ENCODE peak calls at places on chromosomes 6 and 20, in seven cellular contexts. One of them, this sample, is unnamed.

GRCh38 chr6:43718387-43719105 is 31.0 kb upstream of the MRPS18A start:
- DNase-seq in lower leg skin: no peak
- DNase-seq in uterus: no peak
- DNase-seq in lower lobe of right lung: no peak
- DNase-seq in OCI-LY7: no peak
- DNase-seq in left lung: no peak
- DNase-seq in heart right ventricle: no peak
- DNase-seq in this sample: no peak

GRCh38 chr6:85417336-85417735 is 32.5 kb upstream of the NT5E start:
- DNase-seq in lower leg skin: no peak
- DNase-seq in heart right ventricle: no peak
- DNase-seq in left lung: no peak
- DNase-seq in OCI-LY7: no peak
- DNase-seq in uterus: no peak
- DNase-seq in lower lobe of right lung: no peak
- DNase-seq in this sample: no peak

GRCh38 chr6:44257753-44258324 is 511 bp upstream of the SLC35B2 start:
- DNase-seq in lower lobe of right lung: no peak
- DNase-seq in left lung: no peak
- DNase-seq in OCI-LY7: no peak
- DNase-seq in uterus: no peak
- DNase-seq in lower leg skin: no peak
- DNase-seq in heart right ventricle: no peak
- DNase-seq in this sample: no peak

GRCh38 chr6:71478834-71479541 is 190.4 kb downstream of the OGFRL1 start:
- DNase-seq in OCI-LY7: no peak
- DNase-seq in uterus: no peak
- DNase-seq in lower leg skin: no peak
- DNase-seq in heart right ventricle: no peak
- DNase-seq in left lung: no peak
- DNase-seq in lower lobe of right lung: no peak
- DNase-seq in this sample: no peak

GRCh38 chr6:33375143-33375649 is 16.4 kb upstream of the KIFC1 start:
- DNase-seq in left lung: peak
- DNase-seq in uterus: peak
- DNase-seq in heart right ventricle: peak
- DNase-seq in lower lobe of right lung: peak
- DNase-seq in lower leg skin: peak
- DNase-seq in OCI-LY7: no peak
- DNase-seq in this sample: no peak

GRCh38 chr20:47790032-47790965 is 5.0 kb upstream of the SULF2 start:
- DNase-seq in lower lobe of right lung: no peak
- DNase-seq in heart right ventricle: no peak
- DNase-seq in lower leg skin: no peak
- DNase-seq in OCI-LY7: no peak
- DNase-seq in uterus: peak
- DNase-seq in left lung: no peak
- DNase-seq in this sample: no peak

GRCh38 chr6:7911345-7911725 is 747 bp upstream of the TXNDC5 start:
- DNase-seq in uterus: no peak
- DNase-seq in OCI-LY7: peak
- DNase-seq in heart right ventricle: no peak
- DNase-seq in lower lobe of right lung: no peak
- DNase-seq in lower leg skin: no peak
- DNase-seq in left lung: no peak
- DNase-seq in this sample: no peak

GRCh38 chr6:45423901-45424627 is 46.3 kb upstream of the SUPT3H start:
- DNase-seq in OCI-LY7: no peak
- DNase-seq in lower leg skin: no peak
- DNase-seq in uterus: no peak
- DNase-seq in left lung: no peak
- DNase-seq in heart right ventricle: peak
- DNase-seq in lower lobe of right lung: peak
- DNase-seq in this sample: no peak

GRCh38 chr6:167666571-167667203 is 160.0 kb upstream of the AFDN start:
- DNase-seq in lower leg skin: no peak
- DNase-seq in heart right ventricle: no peak
- DNase-seq in lower lobe of right lung: no peak
- DNase-seq in uterus: no peak
- DNase-seq in left lung: no peak
- DNase-seq in OCI-LY7: no peak
- DNase-seq in this sample: no peak

GRCh38 chr20:10309326-10309725 is 90.7 kb downstream of the SNAP25 start:
- DNase-seq in left lung: no peak
- DNase-seq in uterus: no peak
- DNase-seq in OCI-LY7: no peak
- DNase-seq in heart right ventricle: no peak
- DNase-seq in lower lobe of right lung: no peak
- DNase-seq in lower leg skin: no peak
- DNase-seq in this sample: no peak

GRCh38 chr6:125154184-125155135 is 887 bp downstream of the TPD52L1 start:
- DNase-seq in lower leg skin: no peak
- DNase-seq in heart right ventricle: no peak
- DNase-seq in lower lobe of right lung: peak
- DNase-seq in OCI-LY7: peak
- DNase-seq in uterus: peak
- DNase-seq in left lung: peak
- DNase-seq in this sample: no peak

GRCh38 chr20:61657719-61658377 is 405.8 kb downstream of the CDH4 start:
- DNase-seq in lower lobe of right lung: no peak
- DNase-seq in heart right ventricle: no peak
- DNase-seq in OCI-LY7: no peak
- DNase-seq in left lung: no peak
- DNase-seq in lower leg skin: no peak
- DNase-seq in uterus: no peak
- DNase-seq in this sample: no peak

GRCh38 chr6:81774542-81774941 is 22.1 kb upstream of the TENT5A start:
- DNase-seq in uterus: no peak
- DNase-seq in lower lobe of right lung: no peak
- DNase-seq in lower leg skin: no peak
- DNase-seq in OCI-LY7: no peak
- DNase-seq in heart right ventricle: no peak
- DNase-seq in left lung: no peak
- DNase-seq in this sample: no peak

GRCh38 chr6:37303891-37304503 is 46.1 kb upstream of the TMEM217 start:
- DNase-seq in left lung: no peak
- DNase-seq in OCI-LY7: peak
- DNase-seq in heart right ventricle: no peak
- DNase-seq in uterus: no peak
- DNase-seq in lower lobe of right lung: no peak
- DNase-seq in lower leg skin: no peak
- DNase-seq in this sample: no peak

GRCh38 chr6:148972481-148972880 is 225.7 kb downstream of the UST start:
- DNase-seq in heart right ventricle: no peak
- DNase-seq in lower leg skin: peak
- DNase-seq in OCI-LY7: peak
- DNase-seq in left lung: peak
- DNase-seq in uterus: no peak
- DNase-seq in lower lobe of right lung: peak
- DNase-seq in this sample: no peak

GRCh38 chr20:588476-588875 is 21.6 kb downstream of the TCF15 start:
- DNase-seq in lower leg skin: no peak
- DNase-seq in left lung: no peak
- DNase-seq in lower lobe of right lung: no peak
- DNase-seq in OCI-LY7: no peak
- DNase-seq in heart right ventricle: no peak
- DNase-seq in uterus: no peak
- DNase-seq in this sample: no peak

GRCh38 chr6:63094947-63095346 is 116.3 kb upstream of the FKBP1C start:
- DNase-seq in heart right ventricle: no peak
- DNase-seq in lower leg skin: no peak
- DNase-seq in uterus: no peak
- DNase-seq in OCI-LY7: no peak
- DNase-seq in left lung: no peak
- DNase-seq in lower lobe of right lung: no peak
- DNase-seq in this sample: no peak

GRCh38 chr20:18001131-18001921 is 32.5 kb downstream of the MGME1 start:
- DNase-seq in left lung: peak
- DNase-seq in lower leg skin: peak
- DNase-seq in heart right ventricle: peak
- DNase-seq in uterus: peak
- DNase-seq in lower lobe of right lung: peak
- DNase-seq in OCI-LY7: no peak
- DNase-seq in this sample: peak

GRCh38 chr6:122122202-122122601 is 277.2 kb upstream of the HSF2 start:
- DNase-seq in lower lobe of right lung: no peak
- DNase-seq in OCI-LY7: no peak
- DNase-seq in heart right ventricle: no peak
- DNase-seq in uterus: no peak
- DNase-seq in left lung: no peak
- DNase-seq in lower leg skin: no peak
- DNase-seq in this sample: no peak

GRCh38 chr20:17556842-17557674 is 12.8 kb upstream of the DSTN start:
- DNase-seq in left lung: peak
- DNase-seq in OCI-LY7: no peak
- DNase-seq in lower lobe of right lung: peak
- DNase-seq in uterus: peak
- DNase-seq in heart right ventricle: peak
- DNase-seq in lower leg skin: peak
- DNase-seq in this sample: peak

GRCh38 chr20:43389231-43389630 is 68.5 kb upstream of the SRSF6 start:
- DNase-seq in lower lobe of right lung: peak
- DNase-seq in lower leg skin: no peak
- DNase-seq in left lung: peak
- DNase-seq in heart right ventricle: peak
- DNase-seq in uterus: peak
- DNase-seq in OCI-LY7: no peak
- DNase-seq in this sample: no peak

GRCh38 chr20:43388267-43389081 is 69.2 kb upstream of the SRSF6 start:
- DNase-seq in lower leg skin: no peak
- DNase-seq in OCI-LY7: no peak
- DNase-seq in left lung: peak
- DNase-seq in heart right ventricle: peak
- DNase-seq in lower lobe of right lung: peak
- DNase-seq in uterus: peak
- DNase-seq in this sample: peak

GRCh38 chr20:43392561-43392960 is 65.1 kb upstream of the SRSF6 start:
- DNase-seq in heart right ventricle: no peak
- DNase-seq in lower lobe of right lung: no peak
- DNase-seq in OCI-LY7: no peak
- DNase-seq in uterus: no peak
- DNase-seq in lower leg skin: no peak
- DNase-seq in left lung: no peak
- DNase-seq in this sample: no peak

GRCh38 chr20:43387737-43388136 is 70.0 kb upstream of the SRSF6 start:
- DNase-seq in lower lobe of right lung: no peak
- DNase-seq in heart right ventricle: no peak
- DNase-seq in left lung: no peak
- DNase-seq in uterus: no peak
- DNase-seq in OCI-LY7: no peak
- DNase-seq in lower leg skin: no peak
- DNase-seq in this sample: no peak

GRCh38 chr20:43389839-43390626 is 67.7 kb upstream of the SRSF6 start:
- DNase-seq in left lung: no peak
- DNase-seq in heart right ventricle: no peak
- DNase-seq in uterus: no peak
- DNase-seq in OCI-LY7: no peak
- DNase-seq in lower leg skin: no peak
- DNase-seq in lower lobe of right lung: no peak
- DNase-seq in this sample: no peak
- TF ChIP-seq CTCF in left lung: peak
- TF ChIP-seq CTCF in heart right ventricle: peak
- TF ChIP-seq CTCF in uterus: no peak
- TF ChIP-seq CTCF in OCI-LY7: peak
- TF ChIP-seq CTCF in lower leg skin: no peak
- TF ChIP-seq CTCF in lower lobe of right lung: peak
- TF ChIP-seq CTCF in this sample: no peak

GRCh38 chr6:32370510-32370909 is 1.2 kb downstream of the TSBP1 start:
- DNase-seq in uterus: no peak
- DNase-seq in lower lobe of right lung: no peak
- DNase-seq in heart right ventricle: no peak
- DNase-seq in lower leg skin: no peak
- DNase-seq in OCI-LY7: no peak
- DNase-seq in left lung: no peak
- DNase-seq in this sample: no peak
- TF ChIP-seq CTCF in uterus: no peak
- TF ChIP-seq CTCF in lower lobe of right lung: no peak
- TF ChIP-seq CTCF in heart right ventricle: no peak
- TF ChIP-seq CTCF in lower leg skin: no peak
- TF ChIP-seq CTCF in OCI-LY7: no peak
- TF ChIP-seq CTCF in left lung: no peak
- TF ChIP-seq CTCF in this sample: no peak

GRCh38 chr6:25623874-25624273 is 28.1 kb upstream of the SCGN start:
- DNase-seq in lower leg skin: no peak
- DNase-seq in heart right ventricle: no peak
- DNase-seq in lower lobe of right lung: no peak
- DNase-seq in OCI-LY7: no peak
- DNase-seq in uterus: no peak
- DNase-seq in left lung: no peak
- DNase-seq in this sample: no peak

GRCh38 chr6:25627001-25627400 is 25.0 kb upstream of the SCGN start:
- DNase-seq in left lung: no peak
- DNase-seq in uterus: no peak
- DNase-seq in lower leg skin: no peak
- DNase-seq in lower lobe of right lung: no peak
- DNase-seq in OCI-LY7: no peak
- DNase-seq in heart right ventricle: no peak
- DNase-seq in this sample: no peak

GRCh38 chr6:25629202-25629584 is 22.8 kb upstream of the SCGN start:
- DNase-seq in lower leg skin: no peak
- DNase-seq in uterus: no peak
- DNase-seq in lower lobe of right lung: no peak
- DNase-seq in OCI-LY7: no peak
- DNase-seq in left lung: no peak
- DNase-seq in heart right ventricle: no peak
- DNase-seq in this sample: no peak

GRCh38 chr6:25630508-25631229 is 21.3 kb upstream of the SCGN start:
- DNase-seq in OCI-LY7: no peak
- DNase-seq in uterus: no peak
- DNase-seq in left lung: no peak
- DNase-seq in heart right ventricle: no peak
- DNase-seq in lower leg skin: no peak
- DNase-seq in lower lobe of right lung: no peak
- DNase-seq in this sample: no peak

GRCh38 chr6:25628471-25629201 is 23.4 kb upstream of the SCGN start:
- DNase-seq in left lung: no peak
- DNase-seq in lower leg skin: no peak
- DNase-seq in lower lobe of right lung: no peak
- DNase-seq in OCI-LY7: no peak
- DNase-seq in heart right ventricle: no peak
- DNase-seq in uterus: no peak
- DNase-seq in this sample: no peak
- TF ChIP-seq CTCF in left lung: no peak
- TF ChIP-seq CTCF in lower leg skin: no peak
- TF ChIP-seq CTCF in lower lobe of right lung: no peak
- TF ChIP-seq CTCF in OCI-LY7: no peak
- TF ChIP-seq CTCF in heart right ventricle: no peak
- TF ChIP-seq CTCF in uterus: no peak
- TF ChIP-seq CTCF in this sample: no peak

DNA sequence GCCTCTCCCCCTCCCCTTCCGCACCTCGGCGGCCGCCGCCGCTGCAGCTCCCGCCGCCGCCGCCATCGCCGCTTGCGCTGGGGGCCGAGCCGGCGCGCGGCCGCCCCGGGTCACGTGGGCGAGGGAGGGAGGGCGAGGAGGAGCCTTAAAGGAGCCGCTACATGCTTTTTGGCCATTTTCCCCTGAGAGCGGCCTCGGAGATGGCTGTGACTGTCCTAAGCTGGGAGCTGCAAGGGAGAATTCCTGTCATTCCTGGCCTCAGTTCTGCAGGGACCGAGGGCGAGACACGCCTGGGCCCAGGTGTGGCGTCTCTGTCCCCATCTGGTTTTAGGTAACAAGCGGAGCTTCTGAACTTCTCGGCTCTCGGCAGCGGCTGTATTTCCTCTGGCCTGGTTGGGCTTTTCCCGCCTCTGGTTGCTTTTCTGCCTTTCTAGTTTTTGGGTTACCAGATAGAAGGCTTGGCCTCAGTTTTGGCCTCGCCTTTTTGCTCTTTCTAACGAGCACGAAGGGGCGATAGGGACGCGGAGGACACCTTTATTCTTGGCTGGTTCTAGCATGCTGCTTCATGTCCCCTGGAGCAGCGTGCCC is at the start of gene EHMT2:
- DNase-seq in lower leg skin: peak
- DNase-seq in heart right ventricle: peak
- DNase-seq in lower lobe of right lung: peak
- DNase-seq in left lung: peak
- DNase-seq in OCI-LY7: peak
- DNase-seq in uterus: peak
- DNase-seq in this sample: peak
- TF ChIP-seq CTCF in lower leg skin: no peak
- TF ChIP-seq CTCF in heart right ventricle: no peak
- TF ChIP-seq CTCF in lower lobe of right lung: no peak
- TF ChIP-seq CTCF in left lung: no peak
- TF ChIP-seq CTCF in OCI-LY7: no peak
- TF ChIP-seq CTCF in uterus: peak
- TF ChIP-seq CTCF in this sample: no peak

This sample was measured in omental fat pad.